ENCODE peak calls at places on chromosomes 12 and 14, in eight cellular contexts. One of them, this sample, is unnamed.
A peak's percentile ranks its signal among the peaks of the same experiment; 100 is the strongest.

GRCh38 chr14:20857630-20858261 is 33.4 kb upstream of the RNASE3 start:
- DNase-seq in ovary: peak; percentile 73
- DNase-seq in DND-41: peak; percentile 70
- DNase-seq in bronchial epithelial cell: peak; percentile 35
- DNase-seq in fibroblast of mammary gland: peak; percentile 45
- DNase-seq in tibial nerve: peak; percentile 78
- DNase-seq in AG04449: no peak
- DNase-seq in mucosa of descending colon: peak; percentile 72
- DNase-seq in this sample: peak; percentile 71

GRCh38 chr12:55188974-55189556 is 31.8 kb upstream of the OR10A7 start:
- DNase-seq in ovary: no peak
- DNase-seq in DND-41: peak; percentile 59
- DNase-seq in bronchial epithelial cell: peak; percentile 79
- DNase-seq in fibroblast of mammary gland: peak; percentile 80
- DNase-seq in tibial nerve: peak; percentile 80
- DNase-seq in AG04449: peak; percentile 26
- DNase-seq in mucosa of descending colon: no peak
- DNase-seq in this sample: peak; percentile 81

GRCh38 chr12:103846415-103846814 is 5.4 kb upstream of the NT5DC3 start:
- DNase-seq in ovary: no peak
- DNase-seq in DND-41: no peak
- DNase-seq in bronchial epithelial cell: no peak
- DNase-seq in fibroblast of mammary gland: no peak
- DNase-seq in tibial nerve: no peak
- DNase-seq in AG04449: no peak
- DNase-seq in mucosa of descending colon: no peak
- DNase-seq in this sample: no peak

GRCh38 chr12:15427913-15428312 is 105.6 kb downstream of the PTPRO start:
- DNase-seq in ovary: no peak
- DNase-seq in DND-41: no peak
- DNase-seq in bronchial epithelial cell: no peak
- DNase-seq in fibroblast of mammary gland: no peak
- DNase-seq in tibial nerve: no peak
- DNase-seq in AG04449: no peak
- DNase-seq in mucosa of descending colon: no peak
- DNase-seq in this sample: no peak

GRCh38 chr12:75889214-75889613 is 142.4 kb downstream of the PHLDA1 start:
- DNase-seq in ovary: no peak
- DNase-seq in DND-41: no peak
- DNase-seq in bronchial epithelial cell: no peak
- DNase-seq in fibroblast of mammary gland: no peak
- DNase-seq in tibial nerve: no peak
- DNase-seq in AG04449: no peak
- DNase-seq in mucosa of descending colon: no peak
- DNase-seq in this sample: no peak

GRCh38 chr12:76085159-76085868 is 829 bp upstream of the NAP1L1 start:
- DNase-seq in ovary: no peak
- DNase-seq in DND-41: peak; percentile 75
- DNase-seq in bronchial epithelial cell: peak; percentile 42
- DNase-seq in fibroblast of mammary gland: peak; percentile 35
- DNase-seq in tibial nerve: no peak
- DNase-seq in AG04449: no peak
- DNase-seq in mucosa of descending colon: no peak
- DNase-seq in this sample: peak; percentile 50

GRCh38 chr14:92323031-92323915 is at the start of gene SLC24A4:
- DNase-seq in ovary: no peak
- DNase-seq in DND-41: no peak
- DNase-seq in bronchial epithelial cell: no peak
- DNase-seq in fibroblast of mammary gland: no peak
- DNase-seq in tibial nerve: no peak
- DNase-seq in AG04449: no peak
- DNase-seq in mucosa of descending colon: no peak
- DNase-seq in this sample: peak; percentile 30

GRCh38 chr14:96225745-96226151 is 21.1 kb downstream of the BDKRB2 start:
- DNase-seq in ovary: no peak
- DNase-seq in DND-41: no peak
- DNase-seq in bronchial epithelial cell: peak; percentile 73
- DNase-seq in fibroblast of mammary gland: peak; percentile 63
- DNase-seq in tibial nerve: no peak
- DNase-seq in AG04449: peak; percentile 21
- DNase-seq in mucosa of descending colon: peak; percentile 81
- DNase-seq in this sample: no peak

GRCh38 chr14:102933618-102934231 is 11.3 kb downstream of the AMN start:
- DNase-seq in ovary: no peak
- DNase-seq in DND-41: no peak
- DNase-seq in bronchial epithelial cell: no peak
- DNase-seq in fibroblast of mammary gland: no peak
- DNase-seq in tibial nerve: no peak
- DNase-seq in AG04449: no peak
- DNase-seq in mucosa of descending colon: peak; percentile 28
- DNase-seq in this sample: no peak

GRCh38 chr14:69363055-69363454 is 35.0 kb downstream of the ERH start:
- DNase-seq in ovary: no peak
- DNase-seq in DND-41: no peak
- DNase-seq in bronchial epithelial cell: no peak
- DNase-seq in fibroblast of mammary gland: peak; percentile 53
- DNase-seq in tibial nerve: peak; percentile 17
- DNase-seq in AG04449: no peak
- DNase-seq in mucosa of descending colon: no peak
- DNase-seq in this sample: no peak

GRCh38 chr14:101835166-101835557 is 73.7 kb downstream of the PPP2R5C start:
- DNase-seq in ovary: no peak
- DNase-seq in DND-41: no peak
- DNase-seq in bronchial epithelial cell: peak; percentile 87
- DNase-seq in fibroblast of mammary gland: peak; percentile 48
- DNase-seq in tibial nerve: no peak
- DNase-seq in AG04449: no peak
- DNase-seq in mucosa of descending colon: no peak
- DNase-seq in this sample: no peak

GRCh38 chr12:73341559-73342247 is 1069.5 kb downstream of the TRHDE start:
- DNase-seq in ovary: no peak
- DNase-seq in DND-41: no peak
- DNase-seq in bronchial epithelial cell: no peak
- DNase-seq in fibroblast of mammary gland: no peak
- DNase-seq in tibial nerve: no peak
- DNase-seq in AG04449: no peak
- DNase-seq in mucosa of descending colon: no peak
- DNase-seq in this sample: no peak

GRCh38 chr12:91877022-91877421 is 268.6 kb downstream of the BTG1 start:
- DNase-seq in ovary: no peak
- DNase-seq in DND-41: peak; percentile 87
- DNase-seq in bronchial epithelial cell: peak; percentile 62
- DNase-seq in fibroblast of mammary gland: peak; percentile 54
- DNase-seq in tibial nerve: peak; percentile 36
- DNase-seq in AG04449: peak; percentile 19
- DNase-seq in mucosa of descending colon: peak; percentile 46
- DNase-seq in this sample: peak; percentile 59

GRCh38 chr12:28328967-28329366 is 138.7 kb downstream of the CCDC91 start:
- DNase-seq in ovary: no peak
- DNase-seq in DND-41: no peak
- DNase-seq in bronchial epithelial cell: peak; percentile 14
- DNase-seq in fibroblast of mammary gland: no peak
- DNase-seq in tibial nerve: no peak
- DNase-seq in AG04449: no peak
- DNase-seq in mucosa of descending colon: no peak
- DNase-seq in this sample: no peak

GRCh38 chr12:122106891-122107660 is 28.5 kb downstream of the MLXIP start:
- DNase-seq in ovary: no peak
- DNase-seq in DND-41: no peak
- DNase-seq in bronchial epithelial cell: no peak
- DNase-seq in fibroblast of mammary gland: peak; percentile 78
- DNase-seq in tibial nerve: no peak
- DNase-seq in AG04449: no peak
- DNase-seq in mucosa of descending colon: peak; percentile 71
- DNase-seq in this sample: no peak

GRCh38 chr14:94052662-94053061 is 26.5 kb downstream of the OTUB2 start:
- DNase-seq in ovary: no peak
- DNase-seq in DND-41: no peak
- DNase-seq in bronchial epithelial cell: no peak
- DNase-seq in fibroblast of mammary gland: no peak
- DNase-seq in tibial nerve: no peak
- DNase-seq in AG04449: no peak
- DNase-seq in mucosa of descending colon: no peak
- DNase-seq in this sample: no peak

GRCh38 chr14:105058521-105059034 is 6.7 kb downstream of the GPR132 start:
- DNase-seq in ovary: no peak
- DNase-seq in DND-41: no peak
- DNase-seq in bronchial epithelial cell: no peak
- DNase-seq in fibroblast of mammary gland: no peak
- DNase-seq in tibial nerve: no peak
- DNase-seq in AG04449: no peak
- DNase-seq in mucosa of descending colon: no peak
- DNase-seq in this sample: no peak

GRCh38 chr12:46299846-46300245 is 31.0 kb upstream of the SLC38A1 start:
- DNase-seq in ovary: no peak
- DNase-seq in DND-41: no peak
- DNase-seq in bronchial epithelial cell: no peak
- DNase-seq in fibroblast of mammary gland: no peak
- DNase-seq in tibial nerve: no peak
- DNase-seq in AG04449: no peak
- DNase-seq in mucosa of descending colon: no peak
- DNase-seq in this sample: no peak

GRCh38 chr12:79121486-79121885 is 256.9 kb downstream of the SYT1 start:
- DNase-seq in ovary: no peak
- DNase-seq in DND-41: peak; percentile 4
- DNase-seq in bronchial epithelial cell: peak; percentile 9
- DNase-seq in fibroblast of mammary gland: no peak
- DNase-seq in tibial nerve: no peak
- DNase-seq in AG04449: no peak
- DNase-seq in mucosa of descending colon: no peak
- DNase-seq in this sample: peak; percentile 12

GRCh38 chr12:1668833-1669543 is 21.9 kb upstream of the ADIPOR2 start:
- DNase-seq in ovary: no peak
- DNase-seq in DND-41: no peak
- DNase-seq in bronchial epithelial cell: no peak
- DNase-seq in fibroblast of mammary gland: no peak
- DNase-seq in tibial nerve: no peak
- DNase-seq in AG04449: no peak
- DNase-seq in mucosa of descending colon: no peak
- DNase-seq in this sample: no peak

GRCh38 chr12:40819427-40820108 is 127.3 kb downstream of the CNTN1 start:
- DNase-seq in ovary: no peak
- DNase-seq in DND-41: no peak
- DNase-seq in bronchial epithelial cell: no peak
- DNase-seq in fibroblast of mammary gland: no peak
- DNase-seq in tibial nerve: no peak
- DNase-seq in AG04449: no peak
- DNase-seq in mucosa of descending colon: no peak
- DNase-seq in this sample: no peak
- H3K4me3 ChIP-seq in ovary: no peak overlapping the region
- H3K4me3 ChIP-seq in DND-41: no peak overlapping the region
- H3K4me3 ChIP-seq in bronchial epithelial cell: no peak overlapping the region
- H3K4me3 ChIP-seq in fibroblast of mammary gland: no peak overlapping the region
- H3K4me3 ChIP-seq in tibial nerve: no peak overlapping the region
- H3K4me3 ChIP-seq in AG04449: no peak overlapping the region
- H3K4me3 ChIP-seq in mucosa of descending colon: no peak overlapping the region
- H3K4me3 ChIP-seq in this sample: no peak overlapping the region

GRCh38 chr12:68406134-68406576 is 74.0 kb upstream of the MDM1 start:
- DNase-seq in ovary: peak; percentile 92
- DNase-seq in DND-41: no peak
- DNase-seq in bronchial epithelial cell: peak; percentile 79
- DNase-seq in fibroblast of mammary gland: peak; percentile 89
- DNase-seq in tibial nerve: peak; percentile 89
- DNase-seq in AG04449: no peak
- DNase-seq in mucosa of descending colon: peak; percentile 96
- DNase-seq in this sample: no peak
- TF ChIP-seq CTCF in ovary: peak; percentile 39
- TF ChIP-seq CTCF in DND-41: no peak
- TF ChIP-seq CTCF in bronchial epithelial cell: peak; percentile 33
- TF ChIP-seq CTCF in fibroblast of mammary gland: peak; percentile 59
- TF ChIP-seq CTCF in tibial nerve: no peak
- TF ChIP-seq CTCF in AG04449: peak; percentile 42
- TF ChIP-seq CTCF in mucosa of descending colon: peak; percentile 17
- TF ChIP-seq CTCF in this sample: no peak

DNA sequence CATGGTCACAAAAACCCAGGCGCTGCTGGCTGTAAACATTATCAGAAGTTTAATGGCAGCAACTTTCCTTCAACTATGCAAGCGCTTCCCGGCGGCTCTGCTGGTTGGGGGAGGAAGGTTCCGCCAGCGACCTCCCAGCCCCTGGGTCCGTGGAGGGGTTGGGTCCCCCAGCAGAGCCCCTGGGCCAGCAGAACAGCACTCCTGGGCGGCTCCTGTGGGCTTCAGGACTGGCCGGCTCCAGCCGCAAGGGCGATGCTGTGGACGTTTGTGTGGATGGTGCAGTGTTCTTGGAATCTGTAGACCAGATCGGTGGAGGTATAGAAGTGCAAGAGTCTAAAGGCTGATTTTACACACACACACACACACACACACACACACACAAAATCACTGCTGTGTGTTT is 25.9 kb downstream of the LRCOL1 start:
- DNase-seq in ovary: no peak
- DNase-seq in DND-41: no peak
- DNase-seq in bronchial epithelial cell: no peak
- DNase-seq in fibroblast of mammary gland: no peak
- DNase-seq in tibial nerve: no peak
- DNase-seq in AG04449: no peak
- DNase-seq in mucosa of descending colon: no peak
- DNase-seq in this sample: no peak
- H3K4me3 ChIP-seq in ovary: no peak overlapping the region
- H3K4me3 ChIP-seq in DND-41: no peak overlapping the region
- H3K4me3 ChIP-seq in bronchial epithelial cell: no peak overlapping the region
- H3K4me3 ChIP-seq in fibroblast of mammary gland: no peak overlapping the region
- H3K4me3 ChIP-seq in tibial nerve: no peak overlapping the region
- H3K4me3 ChIP-seq in AG04449: no peak overlapping the region
- H3K4me3 ChIP-seq in mucosa of descending colon: no peak overlapping the region
- H3K4me3 ChIP-seq in this sample: no peak overlapping the region

GRCh38 chr14:82011460-82011859 is 477.8 kb upstream of the SEL1L start:
- DNase-seq in ovary: no peak
- DNase-seq in DND-41: no peak
- DNase-seq in bronchial epithelial cell: no peak
- DNase-seq in fibroblast of mammary gland: no peak
- DNase-seq in tibial nerve: no peak
- DNase-seq in AG04449: no peak
- DNase-seq in mucosa of descending colon: peak; percentile 18
- DNase-seq in this sample: no peak

GRCh38 chr14:82003418-82003817 is 469.8 kb upstream of the SEL1L start:
- DNase-seq in ovary: no peak
- DNase-seq in DND-41: no peak
- DNase-seq in bronchial epithelial cell: no peak
- DNase-seq in fibroblast of mammary gland: no peak
- DNase-seq in tibial nerve: no peak
- DNase-seq in AG04449: no peak
- DNase-seq in mucosa of descending colon: no peak
- DNase-seq in this sample: no peak

GRCh38 chr14:82009993-82010392 is 476.3 kb upstream of the SEL1L start:
- DNase-seq in ovary: no peak
- DNase-seq in DND-41: no peak
- DNase-seq in bronchial epithelial cell: no peak
- DNase-seq in fibroblast of mammary gland: no peak
- DNase-seq in tibial nerve: no peak
- DNase-seq in AG04449: no peak
- DNase-seq in mucosa of descending colon: no peak
- DNase-seq in this sample: no peak

DNA sequence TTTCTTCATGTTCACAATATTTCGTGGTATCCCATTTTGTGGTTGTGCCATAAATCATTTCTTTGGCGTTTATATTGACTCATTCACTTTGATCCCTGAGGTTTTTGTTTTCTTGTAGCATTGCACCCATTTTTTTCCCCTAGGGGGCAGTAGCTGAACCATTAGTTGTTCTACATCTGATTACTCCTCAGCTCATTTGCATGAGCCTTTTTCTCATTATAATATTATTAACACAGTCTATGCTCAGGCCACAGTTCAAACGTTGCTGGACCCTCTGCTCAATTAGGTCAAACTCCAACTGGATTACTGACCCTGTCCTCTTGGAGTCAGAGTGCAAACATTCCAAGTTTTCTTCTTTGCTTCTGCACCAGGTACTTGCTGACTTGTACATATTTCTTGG is 475.4 kb upstream of the SEL1L start:
- DNase-seq in ovary: no peak
- DNase-seq in DND-41: no peak
- DNase-seq in bronchial epithelial cell: no peak
- DNase-seq in fibroblast of mammary gland: no peak
- DNase-seq in tibial nerve: no peak
- DNase-seq in AG04449: no peak
- DNase-seq in mucosa of descending colon: no peak
- DNase-seq in this sample: no peak
- TF ChIP-seq CTCF in ovary: no peak
- TF ChIP-seq CTCF in DND-41: peak; percentile 33
- TF ChIP-seq CTCF in bronchial epithelial cell: no peak
- TF ChIP-seq CTCF in fibroblast of mammary gland: no peak
- TF ChIP-seq CTCF in tibial nerve: peak; percentile 16
- TF ChIP-seq CTCF in AG04449: no peak
- TF ChIP-seq CTCF in mucosa of descending colon: no peak
- TF ChIP-seq CTCF in this sample: peak; percentile 24